ENCODE peak calls at places on chromosome 16, in four cellular contexts. T, D, U and F are unnamed samples.
A peak's percentile ranks its signal among the peaks of the same experiment; 100 is the strongest.

GRCh38 chr16:79042141-79042540 is 558.4 kb downstream of the MAF start:
- DNase-seq in U (no peak), T (no peak), D (no peak), F (no peak)

GRCh38 chr16:50311891-50312501 is 45.6 kb downstream of the ADCY7 start:
- DNase-seq in T (peak; percentile 22), D (no peak), U (peak; percentile 3), F (no peak)

GRCh38 chr16:50308237-50308965 is 42.0 kb downstream of the ADCY7 start:
- DNase-seq in U (no peak), D (no peak), T (peak; percentile 22), F (no peak)

GRCh38 chr16:67202426-67202825 is 3.5 kb downstream of the ELMO3 start:
- DNase-seq in U (no peak), D (no peak), T (no peak), F (no peak)

GRCh38 chr16:14120335-14120734 is 49.2 kb downstream of the MRTFB start:
- DNase-seq in D (no peak), U (no peak), T (no peak), F (no peak)

GRCh38 chr16:19294156-19294649 is 8.7 kb downstream of the CLEC19A start:
- DNase-seq in D (peak; percentile 37), U (no peak), T (no peak), F (peak; percentile 83)

GRCh38 chr16:65828296-65828695 is 538.2 kb upstream of the CDH5 start:
- DNase-seq in T (no peak), U (no peak), D (no peak), F (no peak)

GRCh38 chr16:25151996-25152395 is 40.5 kb downstream of the LCMT1 start:
- DNase-seq in T (no peak), D (no peak), U (peak; percentile 60), F (no peak)

GRCh38 chr16:48384982-48385271 is 286 bp downstream of the SIAH1 start:
- DNase-seq in T (no peak), D (no peak), U (no peak), F (no peak)

GRCh38 chr16:401468-402348 is at the start of gene DECR2:
- DNase-seq in T (peak; percentile 99), U (peak; percentile 99), D (peak; percentile 83), F (peak; percentile 92)

GRCh38 chr16:65309294-65309850 is 187.5 kb upstream of the CDH11 start:
- DNase-seq in U (no peak), D (no peak), T (no peak), F (no peak)

GRCh38 chr16:27326738-27327585 is 13.2 kb downstream of the IL4R start:
- DNase-seq in T (peak; percentile 71), U (peak; percentile 88), D (no peak), F (no peak)

GRCh38 chr16:84360170-84360569 is 8.2 kb upstream of the ATP2C2 start:
- DNase-seq in U (no peak), D (no peak), T (no peak), F (no peak)

GRCh38 chr16:59690216-59690615 is 956.1 kb upstream of the GOT2 start:
- DNase-seq in U (no peak), T (no peak), D (no peak), F (no peak)

GRCh38 chr16:49439050-49439449 is 65.4 kb downstream of the C16orf78 start:
- DNase-seq in D (no peak), T (no peak), U (no peak), F (no peak)

GRCh38 chr16:19980866-19981265 is 92.8 kb downstream of the GPR139 start:
- DNase-seq in U (no peak), T (no peak), D (no peak), F (no peak)